ENCODE peak calls at places on chromosome 4, in seven cellular contexts. X, Q, N, H, B, R and V are unnamed samples.
A peak's percentile ranks its signal among the peaks of the same experiment; 100 is the strongest.

GRCh38 chr4:113637823-113638691 is 123.5 kb downstream of the CAMK2D start:
- DNase-seq in H (no peak), Q (no peak), X (no peak), N (no peak), R (no peak), B (no peak), V (no peak)

GRCh38 chr4:33911951-33912350 is 2332.4 kb downstream of the ARAP2 start:
- DNase-seq in X (no peak), B (no peak), N (no peak), R (no peak), H (no peak), Q (no peak), V (no peak)

GRCh38 chr4:26741491-26741871 is 119.2 kb upstream of the STIM2 start:
- DNase-seq in Q (no peak), R (no peak), N (no peak), B (no peak), X (no peak), H (no peak), V (no peak)

GRCh38 chr4:111937368-111937767 is 207.9 kb upstream of the FAM241A start:
- DNase-seq in R (no peak), X (peak; percentile 48), B (no peak), H (no peak), N (peak; percentile 10), Q (no peak), V (no peak)

GRCh38 chr4:100982345-100982744 is 365.0 kb downstream of the PPP3CA start:
- DNase-seq in B (no peak), R (no peak), X (no peak), Q (no peak), N (no peak), H (no peak), V (no peak)

GRCh38 chr4:4268753-4269152 is 20.7 kb upstream of the TMEM128 start:
- DNase-seq in X (no peak), R (no peak), B (no peak), Q (no peak), N (no peak), H (no peak), V (no peak)

GRCh38 chr4:170198742-170199141 is 109.0 kb upstream of the AADAT start:
- DNase-seq in X (peak; percentile 4), B (no peak), R (no peak), Q (no peak), H (no peak), N (no peak), V (no peak)

GRCh38 chr4:143559757-143560147 is 46.2 kb downstream of the SMARCA5 start:
- DNase-seq in B (no peak), R (no peak), N (peak; percentile 4), H (no peak), X (no peak), Q (peak; percentile 59), V (no peak)

GRCh38 chr4:5133201-5133600 is 81.9 kb downstream of the STK32B start:
- DNase-seq in X (no peak), B (no peak), H (no peak), N (peak; percentile 51), Q (no peak), R (no peak), V (no peak)

GRCh38 chr4:55169352-55169959 is 44.1 kb upstream of the KDR start:
- DNase-seq in N (no peak), B (no peak), Q (no peak), R (no peak), H (no peak), X (no peak), V (no peak)

GRCh38 chr4:3239342-3239741 is 9.6 kb upstream of the MSANTD1 start:
- DNase-seq in X (no peak), H (no peak), R (no peak), N (no peak), Q (no peak), B (no peak), V (no peak)

GRCh38 chr4:83617371-83618021 is 81.6 kb downstream of the GPAT3 start:
- DNase-seq in X (no peak), Q (no peak), R (no peak), N (no peak), H (no peak), B (no peak), V (no peak)

GRCh38 chr4:181536196-181536746 is 706.9 kb upstream of the TENM3 start:
- DNase-seq in B (no peak), Q (no peak), H (peak; percentile 44), N (no peak), X (no peak), R (no peak), V (no peak)

GRCh38 chr4:2806392-2807355 is 13.8 kb downstream of the SH3BP2 start:
- DNase-seq in B (no peak), Q (peak; percentile 84), R (no peak), N (peak; percentile 62), X (no peak), H (peak; percentile 80), V (no peak)

GRCh38 chr4:64911846-64912245 is 502.6 kb upstream of the TECRL start:
- DNase-seq in B (no peak), H (no peak), R (no peak), X (no peak), Q (no peak), N (no peak), V (no peak)

GRCh38 chr4:45323453-45324058 is 597.2 kb upstream of the GNPDA2 start:
- DNase-seq in R (no peak), H (no peak), Q (no peak), X (no peak), N (no peak), B (no peak), V (no peak)

GRCh38 chr4:149914521-149915115 is 99.0 kb upstream of the IQCM start:
- DNase-seq in R (peak; percentile 2), N (peak; percentile 65), X (peak; percentile 52), H (peak; percentile 45), Q (no peak), B (peak; percentile 46), V (peak; percentile 24)

GRCh38 chr4:92232566-92232965 is 71.2 kb upstream of the GRID2 start:
- DNase-seq in R (no peak), H (no peak), N (no peak), B (no peak), X (no peak), Q (no peak), V (no peak)

GRCh38 chr4:86976801-86977485 is 42.1 kb downstream of the AFF1 start:
- DNase-seq in H (no peak), R (no peak), N (no peak), Q (no peak), X (no peak), B (no peak), V (no peak)

GRCh38 chr4:75370582-75370981 is 143.6 kb downstream of the RCHY1 start:
- DNase-seq in H (no peak), R (no peak), X (no peak), N (no peak), B (no peak), Q (no peak), V (no peak)

GRCh38 chr4:87321888-87322287 is 794 bp downstream of the HSD17B13 start:
- DNase-seq in X (no peak), N (no peak), B (no peak), Q (no peak), R (no peak), H (no peak), V (no peak)

GRCh38 chr4:3041192-3042142 is 32.9 kb downstream of the HTT-AS start:
- DNase-seq in Q (peak; percentile 83), H (peak; percentile 58), R (peak; percentile 47), X (no peak), N (peak; percentile 44), B (no peak), V (no peak)

GRCh38 chr4:98518555-98519267 is 139.7 kb downstream of the TSPAN5 start:
- DNase-seq in Q (no peak), B (no peak), H (no peak), N (no peak), R (no peak), X (no peak), V (no peak)

GRCh38 chr4:142960134-142960533 is 114.0 kb upstream of the INPP4B start:
- DNase-seq in R (no peak), Q (no peak), N (no peak), X (no peak), B (no peak), H (no peak), V (no peak)

GRCh38 chr4:121800961-121801714 is at the start of gene EXOSC9:
- DNase-seq in X (peak; percentile 87), H (peak; percentile 94), Q (peak; percentile 96), B (peak; percentile 89), N (peak; percentile 96), R (peak; percentile 52), V (peak; percentile 55)
- TF ChIP-seq POLR2A in X (peak; percentile 93), H (peak; percentile 62), Q (peak; percentile 80), B (peak; percentile 96), N (peak; percentile 91), R (peak; percentile 91), V (peak; percentile 76)

GRCh38 chr4:176800891-176801534 is 8.3 kb upstream of the VEGFC start:
- DNase-seq in N (no peak), Q (no peak), R (no peak), B (no peak), X (no peak), H (no peak), V (no peak)
- TF ChIP-seq POLR2AphosphoS5 in N (no peak), Q (no peak), R (no peak), B (no peak), X (no peak), H (no peak), V (no peak)

GRCh38 chr4:128454281-128455075 is 166.9 kb upstream of the PGRMC2 start:
- DNase-seq in X (peak; percentile 75), H (peak; percentile 73), B (peak; percentile 74), N (peak; percentile 92), Q (peak; percentile 95), R (peak; percentile 41), V (peak; percentile 61)
- TF ChIP-seq POLR2A in X (no peak), H (no peak), B (no peak), N (no peak), Q (no peak), R (no peak), V (no peak)

GRCh38 chr4:1192091-1192492 is 19.7 kb upstream of the SPON2 start:
- DNase-seq in R (no peak), N (peak; percentile 93), H (peak; percentile 83), B (no peak), X (peak; percentile 29), Q (peak; percentile 97), V (no peak)
- TF ChIP-seq POLR2AphosphoS5 in R (no peak), N (no peak), H (peak; percentile 65), B (no peak), X (peak; percentile 18), Q (peak; percentile 54), V (no peak)

DNA sequence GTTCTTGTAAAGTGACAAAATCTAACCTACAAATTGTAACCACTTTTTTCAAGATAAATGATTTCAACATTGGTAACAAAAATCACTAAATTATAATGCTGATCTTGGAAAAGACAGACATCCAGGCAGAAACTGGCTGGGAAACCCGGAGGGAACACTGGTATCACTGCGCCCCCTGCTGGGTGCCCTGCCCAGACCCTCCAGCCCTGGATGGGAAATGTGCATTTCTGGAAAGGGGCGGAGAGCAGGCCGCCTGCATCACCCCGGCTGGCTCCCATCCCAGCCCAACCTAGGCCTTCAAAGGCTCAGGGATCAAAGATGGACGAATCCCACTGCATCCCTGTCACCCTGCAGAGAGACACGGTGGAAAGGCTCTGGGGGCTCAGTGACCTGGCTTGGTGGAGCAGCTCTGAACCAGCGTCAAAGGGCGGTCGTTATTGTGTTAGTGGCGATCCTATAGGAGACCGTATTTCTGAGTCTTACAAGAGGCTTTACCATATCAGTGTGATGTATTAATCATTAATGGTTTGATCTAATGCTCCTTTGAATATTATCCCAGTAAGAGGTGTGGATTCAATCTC is 37.3 kb downstream of the ACOX3 start:
- DNase-seq in B (peak; percentile 91), X (peak; percentile 23), R (peak; percentile 68), H (peak; percentile 75), N (peak; percentile 80), Q (peak; percentile 93), V (peak; percentile 72)
- TF ChIP-seq POLR2A in B (no peak), X (no peak), R (no peak), H (no peak), N (no peak), Q (no peak), V (no peak)

GRCh38 chr4:178316211-178316610 is 874.0 kb upstream of the AGA start:
- DNase-seq in Q (no peak), R (no peak), X (no peak), H (peak; percentile 35), B (no peak), N (no peak), V (no peak)
- TF ChIP-seq POLR2AphosphoS5 in Q (no peak), R (no peak), X (no peak), H (no peak), B (no peak), N (no peak), V (no peak)